ENCODE peak calls at places on chromosome 22, in six cellular contexts. N is K562, Z is upper lobe of left lung, L is GM12891, O is transverse colon, S is HL-60. I is an unnamed sample.

GRCh38 chr22:35023692-35024363 is 42.1 kb upstream of the ISX start:
- DNase-seq in N (peak), Z (peak), L (peak), O (peak), S (peak), I (no peak)

GRCh38 chr22:43919106-43919965 is 4.3 kb upstream of the PNPLA3 start:
- DNase-seq in N (no peak), Z (no peak), L (no peak), O (no peak), S (no peak), I (no peak)

GRCh38 chr22:31646186-31647019 is 15.6 kb downstream of the PISD start:
- DNase-seq in N (peak), Z (no peak), L (no peak), O (no peak), S (no peak), I (no peak)

GRCh38 chr22:23591203-23591791 is 11.2 kb upstream of the IGLL1 start:
- DNase-seq in N (peak), Z (peak), L (peak), O (peak), S (peak), I (no peak)

GRCh38 chr22:32532819-32533128 is 58.2 kb downstream of the FBXO7 start:
- DNase-seq in N (no peak), Z (no peak), L (no peak), O (no peak), S (no peak), I (no peak)

GRCh38 chr22:49930596-49931412 is 12.4 kb downstream of the CRELD2 start:
- DNase-seq in N (peak), Z (peak), L (no peak), O (peak), S (peak), I (no peak)

GRCh38 chr22:46357711-46358505 is 22.4 kb downstream of the TRMU start:
- DNase-seq in N (no peak), Z (no peak), L (no peak), O (no peak), S (no peak), I (no peak)

GRCh38 chr22:49957826-49958461 is 2.6 kb upstream of the PIM3 start:
- DNase-seq in N (no peak), Z (peak), L (no peak), O (peak), S (no peak), I (no peak)

GRCh38 chr22:46674367-46674781 is 54.2 kb downstream of the GRAMD4 start:
- DNase-seq in N (no peak), Z (peak), L (peak), O (peak), S (peak), I (no peak)

GRCh38 chr22:40660725-40661124 is 18.6 kb upstream of the MCHR1 start:
- DNase-seq in N (no peak), Z (no peak), L (no peak), O (no peak), S (peak), I (no peak)

GRCh38 chr22:44193537-44193896 is 12.8 kb downstream of the PARVG start:
- DNase-seq in N (no peak), Z (no peak), L (no peak), O (no peak), S (peak), I (no peak)

GRCh38 chr22:33101550-33101949 is 43.4 kb upstream of the SYN3 start:
- DNase-seq in N (no peak), Z (no peak), L (no peak), O (no peak), S (no peak), I (no peak)

GRCh38 chr22:28589102-28589501 is 90.5 kb downstream of the TTC28 start:
- DNase-seq in N (no peak), Z (no peak), L (no peak), O (no peak), S (no peak), I (no peak)

GRCh38 chr22:28593299-28593698 is 86.3 kb downstream of the TTC28 start:
- DNase-seq in N (no peak), Z (no peak), L (no peak), O (no peak), S (no peak), I (no peak)

GRCh38 chr22:28594784-28595324 is 84.8 kb downstream of the TTC28 start:
- DNase-seq in N (peak), Z (no peak), L (peak), O (no peak), S (peak), I (no peak)

GRCh38 chr22:28597665-28598064 is 82.0 kb downstream of the TTC28 start:
- DNase-seq in N (no peak), Z (no peak), L (no peak), O (no peak), S (peak), I (no peak)

GRCh38 chr22:28594076-28594783 is 85.4 kb downstream of the TTC28 start:
- DNase-seq in N (no peak), Z (no peak), L (no peak), O (no peak), S (no peak), I (no peak)
- TF ChIP-seq POLR2AphosphoS5 in N (no peak), Z (no peak), L (no peak), O (no peak), S (no peak), I (no peak)

DNA sequence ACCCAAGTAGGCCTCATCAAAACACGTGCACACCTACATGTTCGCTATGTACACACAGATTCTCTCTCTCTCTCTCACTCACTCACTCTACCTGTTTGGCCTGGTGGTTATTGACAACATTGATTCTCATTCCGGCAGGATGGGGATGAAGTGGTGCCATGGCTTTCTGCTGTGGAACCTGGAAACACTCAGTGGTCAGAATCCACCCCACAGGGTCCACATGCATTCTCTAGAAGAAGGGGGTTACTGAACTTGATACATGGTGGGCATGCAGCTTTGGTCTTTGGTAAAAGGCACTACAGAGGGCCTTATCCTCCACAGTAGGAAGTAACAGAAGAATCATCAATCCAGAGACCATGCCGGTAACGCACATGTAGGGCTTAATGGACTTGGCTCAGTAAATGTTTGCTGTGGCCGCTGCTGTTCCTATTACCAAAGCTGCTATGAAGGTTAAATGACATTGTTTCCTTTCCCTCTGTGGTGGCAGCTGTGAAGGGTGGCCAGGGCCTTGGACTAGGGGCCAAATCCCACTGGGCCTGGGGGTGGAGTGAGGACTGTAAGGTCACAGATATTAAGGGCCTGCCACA is 12.7 kb downstream of the POLDIP3 start:
- DNase-seq in N (no peak), Z (no peak), L (no peak), O (no peak), S (no peak), I (no peak)
- TF ChIP-seq POLR2AphosphoS5 in N (no peak), Z (no peak), L (no peak), O (no peak), S (no peak), I (no peak)

GRCh38 chr22:24599514-24599913 is 3.5 kb upstream of the GGT1 start:
- DNase-seq in N (no peak), Z (no peak), L (no peak), O (no peak), S (no peak), I (no peak)

GRCh38 chr22:24595863-24596262 is 3.0 kb upstream of the LRRC75B start:
- DNase-seq in N (no peak), Z (no peak), L (no peak), O (no peak), S (no peak), I (no peak)

GRCh38 chr22:24601217-24602104 is 1.5 kb upstream of the GGT1 start:
- DNase-seq in N (no peak), Z (peak), L (no peak), O (peak), S (peak), I (no peak)
- TF ChIP-seq POLR2AphosphoS5 in N (no peak), Z (no peak), L (no peak), O (peak), S (peak), I (no peak)

GRCh38 chr22:19962909-19963806 is 21.5 kb upstream of the TXNRD2 start:
- DNase-seq in N (no peak), Z (peak), L (no peak), O (peak), S (no peak), I (no peak)
- TF ChIP-seq POLR2AphosphoS5 in N (no peak), Z (peak), L (no peak), O (peak), S (peak), I (peak)

GRCh38 chr22:39574779-39575551 is 4.4 kb downstream of the CACNA1I start:
- DNase-seq in N (peak), Z (no peak), L (no peak), O (no peak), S (no peak), I (no peak)
- TF ChIP-seq POLR2AphosphoS5 in N (no peak), Z (no peak), L (no peak), O (no peak), S (no peak), I (no peak)